ENCODE peak calls at places on chromosome 22, in four cellular contexts. M, I, A and K are unnamed samples.

GRCh38 chr22:30978304-30978962 is 9.4 kb downstream of the TUG1 start:
- DNase-seq in I (no peak), M (no peak), A (no peak), K (no peak)

GRCh38 chr22:33579448-33580093 is 340.7 kb downstream of the LARGE1 start:
- DNase-seq in M (peak), A (peak), I (peak), K (peak)

GRCh38 chr22:35150163-35151107 is 84.5 kb downstream of the ISX start:
- DNase-seq in I (peak), M (peak), A (peak), K (peak)

GRCh38 chr22:23179381-23180294 is 671 bp upstream of the BCR start:
- DNase-seq in I (no peak), A (no peak), M (no peak), K (no peak)

GRCh38 chr22:38724926-38725571 is 19.3 kb downstream of the GTPBP1 start:
- DNase-seq in A (no peak), I (no peak), M (peak), K (peak)

GRCh38 chr22:32493551-32493950 is 18.9 kb downstream of the FBXO7 start:
- DNase-seq in M (no peak), A (no peak), I (no peak), K (no peak)

GRCh38 chr22:46287873-46288751 is 8.6 kb upstream of the GTSE1 start:
- DNase-seq in M (no peak), I (no peak), A (no peak), K (no peak)

GRCh38 chr22:30332994-30333706 is 6.4 kb upstream of the TBC1D10A start:
- DNase-seq in M (no peak), I (no peak), A (no peak), K (no peak)

GRCh38 chr22:33535937-33536875 is 384.1 kb downstream of the LARGE1 start:
- DNase-seq in I (no peak), M (no peak), A (no peak), K (no peak)

GRCh38 chr22:48102581-48102980 is 1340.1 kb downstream of the TBC1D22A start:
- DNase-seq in I (no peak), M (no peak), A (no peak), K (no peak)

GRCh38 chr22:35868938-35869337 is 151.3 kb downstream of the APOL5 start:
- DNase-seq in A (no peak), M (no peak), I (no peak), K (no peak)

GRCh38 chr22:46931881-46932280 is 169.4 kb downstream of the TBC1D22A start:
- DNase-seq in I (no peak), A (no peak), M (no peak), K (no peak)

GRCh38 chr22:24391836-24392217 is 35.6 kb upstream of the ADORA2A start:
- DNase-seq in I (no peak), M (no peak), A (no peak), K (no peak)

DNA sequence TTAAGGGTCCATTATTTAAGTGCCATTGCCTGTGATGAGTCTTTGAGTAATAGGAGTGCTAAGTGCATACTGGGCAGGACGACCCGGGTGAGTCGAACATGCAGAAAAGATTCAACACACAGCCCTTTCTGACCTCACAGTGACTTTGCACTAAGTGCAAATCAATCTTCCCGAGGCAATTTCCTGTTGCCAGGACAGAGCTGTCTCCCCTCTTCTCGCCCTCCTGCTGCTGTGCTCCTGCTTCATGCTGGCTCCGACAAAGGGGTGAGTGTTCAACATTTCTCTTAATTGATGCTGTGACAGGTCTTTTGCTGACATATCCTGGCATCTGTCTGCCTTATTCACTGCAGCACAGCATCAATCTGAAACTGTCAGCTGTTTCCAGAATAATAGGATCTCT is 42.0 kb downstream of the MCHR1 start:
- DNase-seq in I (no peak), M (peak), A (no peak), K (peak)
- TF ChIP-seq ELF4 in I (no peak), M (no peak), A (no peak), K (no peak)

GRCh38 chr22:28822930-28823481 is 22.6 kb upstream of the XBP1 start:
- DNase-seq in A (no peak), I (no peak), M (no peak), K (peak)
- TF ChIP-seq ELF4 in A (no peak), I (no peak), M (no peak), K (no peak)

GRCh38 chr22:20149257-20150250 is 1.3 kb downstream of the CCDC188 start:
- DNase-seq in I (no peak), M (no peak), A (no peak), K (no peak)
- TF ChIP-seq ELF4 in I (no peak), M (no peak), A (no peak), K (no peak)

GRCh38 chr22:40415531-40416266 is 45.3 kb downstream of the SGSM3 start:
- DNase-seq in A (no peak), I (no peak), M (no peak), K (no peak)
- TF ChIP-seq ELF4 in A (no peak), I (no peak), M (no peak), K (no peak)

GRCh38 chr22:37525073-37525745 is 6.0 kb upstream of the CARD10 start:
- DNase-seq in I (no peak), M (no peak), A (no peak), K (no peak)
- TF ChIP-seq ELF4 in I (no peak), M (no peak), A (no peak), K (no peak)

DNA sequence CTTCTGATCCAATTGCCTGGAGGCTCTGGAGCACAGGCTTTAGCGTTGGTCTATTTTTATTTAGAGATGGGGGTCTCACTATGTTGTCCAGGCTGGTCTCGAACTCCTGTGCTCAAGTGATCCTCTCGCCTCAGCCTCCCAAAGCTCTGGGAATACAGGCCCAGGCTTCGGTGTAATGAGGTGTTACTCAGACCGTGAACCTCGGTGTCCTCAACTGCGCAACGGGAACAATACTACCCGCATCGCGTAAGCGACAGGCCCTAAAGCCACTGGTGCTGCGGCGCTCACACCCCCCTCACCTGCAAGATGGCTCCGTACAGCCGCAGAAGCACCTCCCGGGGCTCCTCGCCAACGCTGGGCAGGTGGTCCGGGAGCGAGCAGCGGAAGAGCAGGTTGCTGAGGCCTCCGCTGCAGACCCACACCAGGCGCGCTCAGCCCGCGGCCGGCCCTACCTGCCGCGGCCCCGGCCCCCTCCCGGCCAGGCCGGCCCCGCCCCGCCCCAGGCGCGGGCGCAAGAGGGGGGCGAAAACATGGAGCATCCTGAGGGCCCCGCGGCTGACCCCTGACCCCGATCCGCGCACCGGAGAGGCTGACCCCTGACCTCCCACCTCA is 593 bp downstream of the CHKB start:
- DNase-seq in A (no peak), I (peak), M (peak), K (no peak)
- TF ChIP-seq ELF4 in A (no peak), I (no peak), M (no peak), K (no peak)

DNA sequence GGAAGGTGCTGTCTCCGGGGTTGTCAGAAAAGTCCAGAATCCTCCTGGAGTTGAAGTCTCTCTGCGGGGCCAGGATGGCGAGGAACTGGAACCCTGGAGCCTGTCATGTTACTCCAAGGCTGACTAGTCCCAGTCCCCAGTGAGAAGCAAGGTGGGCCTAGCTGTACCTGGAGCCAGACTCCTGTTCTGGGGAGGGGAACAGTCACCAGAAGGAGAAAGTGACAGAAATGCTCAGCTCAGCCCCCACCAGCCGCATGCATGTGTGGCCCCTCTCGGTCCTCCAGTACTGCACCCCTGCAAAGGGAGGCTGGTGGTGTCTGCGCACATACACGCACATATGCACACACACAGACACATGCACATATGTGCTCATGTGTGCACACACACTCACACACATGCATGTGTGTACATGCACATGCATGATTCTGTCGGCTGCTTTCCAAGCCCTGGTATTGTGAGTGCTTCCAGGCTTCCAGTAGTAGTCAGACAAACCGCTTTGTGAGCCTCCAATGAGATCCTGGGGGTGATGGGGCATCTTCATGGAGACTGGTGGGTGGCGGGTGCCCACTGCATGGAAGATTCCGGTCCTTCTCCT is 54.3 kb downstream of the RTL6 start:
- DNase-seq in I (no peak), A (no peak), M (no peak), K (no peak)
- TF ChIP-seq ELF4 in I (no peak), A (no peak), M (no peak), K (no peak)